ENCODE peak calls at places on chromosomes 6 and 20, in six cellular contexts. N is CD4-positive, CD25-positive, alpha-beta regulatory T cell; T is heart left ventricle; A is heart right ventricle; V is NT2/D1; U is fibroblast of lung. D is an unnamed sample.

GRCh38 chr6:100447900-100448700 is 16.6 kb downstream of the SIM1 start:
- DNase-seq in N (no peak), T (no peak), A (no peak), V (no peak), U (no peak), D (no peak)

GRCh38 chr20:819680-820327 is 13.7 kb upstream of the FAM110A start:
- DNase-seq in N (no peak), T (no peak), A (no peak), V (no peak), U (no peak), D (no peak)

GRCh38 chr20:25043499-25044260 is 14.3 kb downstream of the ACSS1 start:
- DNase-seq in N (no peak), T (peak; percentile 15), A (no peak), V (no peak), U (no peak), D (no peak)

GRCh38 chr6:4155848-4156466 is 20.6 kb upstream of the ECI2 start:
- DNase-seq in N (peak; percentile 85), T (peak; percentile 77), A (no peak), V (peak; percentile 70), U (peak; percentile 80), D (peak; percentile 55)

GRCh38 chr6:73579851-73580246 is 59.0 kb upstream of the EEF1A1 start:
- DNase-seq in N (peak; percentile 18), T (peak; percentile 35), A (no peak), V (peak; percentile 67), U (peak; percentile 92), D (peak; percentile 84)

GRCh38 chr20:55067158-55067825 is 591.9 kb downstream of the DOK5 start:
- DNase-seq in N (no peak), T (no peak), A (no peak), V (no peak), U (peak; percentile 7), D (peak; percentile 46)

GRCh38 chr6:137849076-137849708 is 17.9 kb upstream of the TNFAIP3 start:
- DNase-seq in N (no peak), T (no peak), A (no peak), V (no peak), U (peak; percentile 49), D (no peak)

GRCh38 chr6:105097288-105097687 is 82.5 kb downstream of the POPDC3 start:
- DNase-seq in N (no peak), T (no peak), A (no peak), V (no peak), U (no peak), D (no peak)

GRCh38 chr20:35304956-35305355 is 12.7 kb upstream of the FAM83C start:
- DNase-seq in N (no peak), T (no peak), A (no peak), V (no peak), U (no peak), D (no peak)

GRCh38 chr20:57180385-57180784 is 86.1 kb downstream of the BMP7 start:
- DNase-seq in N (no peak), T (no peak), A (no peak), V (no peak), U (no peak), D (no peak)
- H3K4me3 ChIP-seq in N (no peak overlapping the region), T (no peak overlapping the region), A (no peak overlapping the region), V (no peak overlapping the region), U (no peak overlapping the region), D (no peak overlapping the region)

DNA sequence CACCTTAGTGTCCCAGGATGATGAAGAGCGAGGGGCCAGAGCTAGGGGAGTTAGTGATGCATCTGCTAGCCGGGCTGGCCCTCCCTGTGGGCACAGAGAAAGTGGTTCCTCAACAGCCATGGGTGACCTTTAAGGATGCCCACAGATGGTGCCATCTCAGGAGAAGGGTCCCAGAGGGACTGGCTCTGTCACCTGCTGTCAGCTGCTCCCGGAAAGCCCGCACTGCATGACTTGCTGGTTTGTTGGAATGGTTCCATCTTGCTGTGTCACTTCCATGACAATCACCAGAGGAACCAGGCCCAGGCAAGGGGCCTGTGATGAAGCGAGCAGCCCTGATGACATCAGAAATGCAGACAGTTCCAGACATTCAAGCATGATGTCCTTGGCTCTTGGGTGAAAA is 125.1 kb downstream of the PHACTR3 start:
- DNase-seq in N (no peak), T (no peak), A (no peak), V (no peak), U (no peak), D (no peak)
- H3K27me3 ChIP-seq in N (peaks cover 3% of the 10 kb centered on the region), T (peaks cover 3% of the 10 kb centered on the region), A (peaks cover 14% of the 10 kb centered on the region), V (peaks cover 19% of the 10 kb centered on the region), U (no peaks in the 10 kb centered on the region), D (no peaks in the 10 kb centered on the region)

GRCh38 chr6:166381381-166381732 is 1.4 kb downstream of the MPC1 start:
- DNase-seq in N (no peak), T (no peak), A (no peak), V (no peak), U (no peak), D (no peak)
- H3K4me3 ChIP-seq in N (peak overlapping the region; percentile 87), T (peak overlapping the region; percentile 95), A (peak overlapping the region; percentile 96), V (peak overlapping the region; percentile 71), U (peak overlapping the region; percentile 75), D (peak overlapping the region; percentile 79)

GRCh38 chr6:108502826-108503225 is 57.9 kb upstream of the FOXO3 start:
- DNase-seq in N (no peak), T (no peak), A (no peak), V (no peak), U (no peak), D (no peak)

GRCh38 chr6:108497883-108498282 is 62.8 kb upstream of the FOXO3 start:
- DNase-seq in N (peak; percentile 47), T (no peak), A (no peak), V (peak; percentile 35), U (peak; percentile 29), D (peak; percentile 13)

GRCh38 chr6:108507316-108507715 is 53.4 kb upstream of the FOXO3 start:
- DNase-seq in N (no peak), T (no peak), A (no peak), V (no peak), U (no peak), D (no peak)

DNA sequence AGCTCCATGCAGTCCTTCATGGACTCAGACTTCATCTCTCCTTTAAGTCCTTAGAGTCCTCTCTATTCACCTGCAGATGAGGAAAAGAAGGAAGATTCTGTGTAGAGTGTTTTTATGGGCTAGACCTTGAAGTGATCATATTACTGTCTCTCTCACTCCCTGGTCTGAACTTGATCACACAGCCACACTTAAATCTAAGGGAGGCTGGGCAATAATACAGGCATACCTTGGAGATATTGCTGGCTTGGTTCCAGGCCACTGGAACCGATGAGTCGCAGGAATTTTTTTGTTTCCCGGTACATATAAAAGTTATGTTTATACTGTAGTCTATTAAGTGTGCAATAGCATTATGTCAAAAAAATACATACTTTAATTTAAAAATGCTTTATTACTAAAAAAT is 59.2 kb upstream of the FOXO3 start:
- DNase-seq in N (no peak), T (no peak), A (no peak), V (no peak), U (peak; percentile 56), D (peak; percentile 38)
- H3K27me3 ChIP-seq in N (no peaks in the 10 kb centered on the region), T (no peaks in the 10 kb centered on the region), A (no peaks in the 10 kb centered on the region), V (no peaks in the 10 kb centered on the region), U (no peaks in the 10 kb centered on the region), D (no peaks in the 10 kb centered on the region)

GRCh38 chr6:151322570-151322969 is 68.8 kb downstream of the ZBTB2 start:
- DNase-seq in N (no peak), T (no peak), A (no peak), V (no peak), U (no peak), D (no peak)

GRCh38 chr6:151324079-151324825 is 67.1 kb downstream of the ZBTB2 start:
- DNase-seq in N (peak; percentile 67), T (peak; percentile 83), A (peak; percentile 81), V (peak; percentile 51), U (peak; percentile 91), D (peak; percentile 89)

GRCh38 chr6:151321438-151321837 is 69.9 kb downstream of the ZBTB2 start:
- DNase-seq in N (no peak), T (no peak), A (no peak), V (no peak), U (no peak), D (no peak)

GRCh38 chr6:151327079-151327478 is 64.3 kb downstream of the ZBTB2 start:
- DNase-seq in N (no peak), T (no peak), A (no peak), V (no peak), U (no peak), D (no peak)

GRCh38 chr6:151325075-151326050 is 66.0 kb downstream of the ZBTB2 start:
- DNase-seq in N (peak; percentile 7), T (peak; percentile 73), A (peak; percentile 61), V (no peak), U (peak; percentile 71), D (peak; percentile 79)
- H3K4me3 ChIP-seq in N (peak overlapping the region; percentile 34), T (peak overlapping the region; percentile 66), A (peak overlapping the region; percentile 61), V (no peak overlapping the region), U (peak overlapping the region; percentile 88), D (peak overlapping the region; percentile 48)

GRCh38 chr20:59565768-59566461 is 38.4 kb upstream of the PHACTR3 start:
- DNase-seq in N (no peak), T (no peak), A (no peak), V (no peak), U (no peak), D (no peak)

GRCh38 chr20:59568509-59569024 is 35.8 kb upstream of the PHACTR3 start:
- DNase-seq in N (no peak), T (no peak), A (no peak), V (no peak), U (no peak), D (no peak)

GRCh38 chr20:59564943-59565342 is 39.4 kb upstream of the PHACTR3 start:
- DNase-seq in N (no peak), T (no peak), A (no peak), V (no peak), U (no peak), D (no peak)

GRCh38 chr20:59567585-59568508 is 36.5 kb upstream of the PHACTR3 start:
- DNase-seq in N (no peak), T (no peak), A (no peak), V (no peak), U (no peak), D (no peak)

DNA sequence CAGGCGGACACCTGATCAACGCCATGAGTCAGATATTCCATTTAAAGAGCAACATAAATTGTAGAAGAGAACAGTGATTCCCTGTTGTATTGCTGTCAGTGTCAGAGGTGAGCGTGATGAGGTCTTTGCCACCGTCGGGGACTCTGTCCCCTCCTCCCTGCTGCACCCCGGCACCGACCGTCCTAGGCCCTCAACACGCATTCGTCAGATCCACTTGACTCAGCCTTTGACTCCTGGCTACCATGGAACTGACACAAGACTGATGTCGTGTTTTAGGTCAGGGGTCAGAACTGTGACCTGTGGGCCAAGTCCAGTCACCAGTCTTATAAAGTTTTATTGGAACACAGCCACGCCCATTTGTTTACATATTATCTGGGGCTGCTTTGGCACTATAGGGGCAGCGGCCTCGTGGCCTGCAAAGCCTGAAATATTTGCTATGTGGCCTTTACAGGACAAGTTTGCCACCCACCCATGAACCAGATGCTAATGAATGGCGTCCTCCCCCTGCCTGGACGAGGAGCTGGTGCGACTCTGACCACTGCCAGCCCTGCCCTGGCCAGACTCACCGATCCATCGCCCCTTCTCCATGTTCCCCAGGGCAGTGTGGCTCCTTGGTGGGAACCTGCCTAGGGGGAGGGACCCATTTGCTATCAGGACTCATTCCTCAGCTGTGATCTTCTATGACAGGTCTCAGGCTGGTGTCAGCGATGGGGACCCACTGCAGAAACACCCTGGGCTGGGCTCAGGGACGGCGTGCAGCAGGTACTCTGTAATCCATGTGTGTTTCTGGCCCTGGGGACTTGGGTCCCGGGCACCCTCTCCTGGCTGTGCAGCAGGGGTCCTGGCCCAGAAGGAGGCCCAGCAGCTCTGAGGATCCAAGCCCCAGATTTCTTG is 37.5 kb upstream of the PHACTR3 start:
- DNase-seq in N (no peak), T (no peak), A (no peak), V (no peak), U (no peak), D (no peak)
- H3K27me3 ChIP-seq in N (no peaks in the 10 kb centered on the region), T (peaks cover 3% of the 10 kb centered on the region), A (peaks cover 6% of the 10 kb centered on the region), V (peaks cover 57% of the 10 kb centered on the region), U (no peaks in the 10 kb centered on the region), D (peaks cover 5% of the 10 kb centered on the region)